ENCODE peak calls at places on chromosomes 1 and 21, in seven cellular contexts. W, N, T, M, C, L and D are unnamed samples.
A peak's percentile ranks its signal among the peaks of the same experiment; 100 is the strongest.

GRCh38 chr1:9406111-9406510 is 113.4 kb downstream of the SPSB1 start:
- DNase-seq in C (no peak), N (no peak), M (no peak), L (no peak), T (no peak), W (no peak), D (no peak)

GRCh38 chr1:109935451-109935900 is 24.8 kb downstream of the CSF1 start:
- DNase-seq in M (no peak), N (peak; percentile 78), W (no peak), L (no peak), C (no peak), T (no peak), D (no peak)

GRCh38 chr1:49026230-49026811 is 249.6 kb upstream of the BEND5 start:
- DNase-seq in N (no peak), L (no peak), C (no peak), T (no peak), W (no peak), M (no peak), D (no peak)

GRCh38 chr21:33299181-33299752 is 25.5 kb upstream of the IFNAR1 start:
- DNase-seq in L (peak; percentile 24), W (no peak), M (no peak), N (no peak), C (no peak), T (no peak), D (no peak)

GRCh38 chr1:230820568-230820967 is 47.8 kb downstream of the C1orf198 start:
- DNase-seq in N (no peak), C (no peak), L (no peak), T (no peak), W (no peak), M (no peak), D (no peak)

GRCh38 chr1:22678522-22678896 is 25.5 kb downstream of the C1QB start:
- DNase-seq in C (no peak), W (no peak), T (no peak), L (no peak), N (no peak), M (no peak), D (no peak)

GRCh38 chr1:92310185-92310597 is 11.3 kb downstream of the RPAP2 start:
- DNase-seq in T (peak; percentile 52), M (no peak), C (no peak), W (no peak), L (peak; percentile 62), N (no peak), D (no peak)

GRCh38 chr21:33873116-33873515 is 42.5 kb downstream of the ATP5PO start:
- DNase-seq in T (no peak), C (no peak), M (no peak), N (no peak), W (no peak), L (no peak), D (no peak)

GRCh38 chr1:41784516-41785279 is 134.0 kb downstream of the HIVEP3 start:
- DNase-seq in C (peak; percentile 24), L (no peak), W (no peak), M (peak; percentile 37), T (no peak), N (no peak), D (peak; percentile 73)

GRCh38 chr1:165592945-165593823 is 37.9 kb upstream of the MGST3 start:
- DNase-seq in M (no peak), W (peak; percentile 73), L (peak; percentile 87), T (peak; percentile 79), C (peak; percentile 44), N (peak; percentile 85), D (peak; percentile 39)

GRCh38 chr1:208652300-208653160 is 408.3 kb upstream of the PLXNA2 start:
- DNase-seq in W (peak; percentile 29), M (peak; percentile 19), N (peak; percentile 50), L (peak; percentile 76), C (peak; percentile 56), T (peak; percentile 76), D (peak; percentile 34)

GRCh38 chr1:160030657-160031367 is 978 bp downstream of the PIGM start:
- DNase-seq in N (no peak), T (no peak), M (no peak), L (peak; percentile 4), C (peak; percentile 2), W (no peak), D (no peak)

GRCh38 chr1:245790441-245790840 is 635.7 kb downstream of the KIF26B start:
- DNase-seq in C (peak; percentile 93), N (no peak), M (peak; percentile 59), L (peak; percentile 62), W (no peak), T (peak; percentile 57), D (peak; percentile 54)

GRCh38 chr1:86068126-86068805 is 88.3 kb downstream of the COL24A1 start:
- DNase-seq in L (peak; percentile 15), T (peak; percentile 29), M (no peak), W (no peak), N (no peak), C (peak; percentile 60), D (no peak)

GRCh38 chr1:31182352-31182751 is 57.3 kb downstream of the NKAIN1 start:
- DNase-seq in W (peak; percentile 88), T (peak; percentile 84), L (peak; percentile 98), N (peak; percentile 56), C (peak; percentile 90), M (peak; percentile 51), D (peak; percentile 71)

GRCh38 chr1:31183126-31183525 is 56.6 kb downstream of the NKAIN1 start:
- DNase-seq in C (no peak), T (no peak), N (no peak), M (no peak), L (no peak), W (no peak), D (no peak)

GRCh38 chr1:31180338-31180737 is 59.3 kb downstream of the NKAIN1 start:
- DNase-seq in C (no peak), W (no peak), L (no peak), T (no peak), M (no peak), N (no peak), D (no peak)

GRCh38 chr1:31183927-31184554 is 55.6 kb downstream of the NKAIN1 start:
- DNase-seq in W (no peak), L (peak; percentile 54), N (peak; percentile 36), C (no peak), M (no peak), T (no peak), D (no peak)

DNA sequence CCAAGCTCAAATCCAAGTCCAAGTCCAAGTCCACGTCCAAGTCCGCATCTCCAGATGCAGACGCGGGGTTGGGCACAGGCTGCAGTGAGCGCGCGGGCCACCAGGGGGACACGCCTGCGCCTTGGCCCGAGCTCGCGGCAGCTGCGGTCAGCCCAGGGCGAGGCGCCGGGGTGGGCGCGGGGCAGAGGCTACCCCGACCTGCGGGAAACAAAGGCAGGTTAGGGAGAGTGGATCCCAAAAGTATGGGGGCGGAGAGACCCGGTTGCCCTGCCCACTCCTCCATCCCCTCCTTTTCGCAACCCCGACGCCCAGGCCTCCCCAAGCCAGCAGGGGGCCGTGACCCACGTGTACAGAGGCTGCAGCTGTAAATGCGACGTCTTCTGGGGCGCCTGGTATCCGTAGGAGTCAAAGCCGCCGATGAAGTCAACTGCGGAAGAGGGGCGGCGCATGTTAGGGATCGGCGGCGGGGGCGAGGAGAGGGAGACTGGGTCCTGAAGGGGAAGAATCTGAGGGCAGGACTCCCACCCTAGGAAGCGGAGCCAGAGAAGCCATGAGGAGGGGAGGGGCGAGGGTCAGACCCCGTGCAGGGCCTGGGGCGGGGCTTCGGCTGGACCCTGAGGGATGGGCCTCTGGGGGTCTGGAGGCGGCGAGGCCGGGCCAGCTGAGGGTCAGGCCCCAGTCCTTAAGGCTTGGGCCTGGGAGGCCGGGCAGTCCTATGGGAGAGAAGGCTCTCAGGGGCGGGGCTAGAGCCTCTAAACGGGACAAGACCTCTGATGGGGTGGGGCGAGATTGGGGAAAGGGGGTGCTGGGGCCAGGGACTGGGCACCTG is 58.0 kb downstream of the NKAIN1 start:
- DNase-seq in C (no peak), L (peak; percentile 49), M (no peak), N (peak; percentile 36), W (peak; percentile 59), T (no peak), D (no peak)
- H3K4me3 ChIP-seq in C (no peak overlapping the region), L (peak overlapping the region; percentile 34), M (peak overlapping the region; percentile 7), N (peak overlapping the region; percentile 18), W (no peak overlapping the region), T (no peak overlapping the region), D (peak overlapping the region; percentile 14)

DNA sequence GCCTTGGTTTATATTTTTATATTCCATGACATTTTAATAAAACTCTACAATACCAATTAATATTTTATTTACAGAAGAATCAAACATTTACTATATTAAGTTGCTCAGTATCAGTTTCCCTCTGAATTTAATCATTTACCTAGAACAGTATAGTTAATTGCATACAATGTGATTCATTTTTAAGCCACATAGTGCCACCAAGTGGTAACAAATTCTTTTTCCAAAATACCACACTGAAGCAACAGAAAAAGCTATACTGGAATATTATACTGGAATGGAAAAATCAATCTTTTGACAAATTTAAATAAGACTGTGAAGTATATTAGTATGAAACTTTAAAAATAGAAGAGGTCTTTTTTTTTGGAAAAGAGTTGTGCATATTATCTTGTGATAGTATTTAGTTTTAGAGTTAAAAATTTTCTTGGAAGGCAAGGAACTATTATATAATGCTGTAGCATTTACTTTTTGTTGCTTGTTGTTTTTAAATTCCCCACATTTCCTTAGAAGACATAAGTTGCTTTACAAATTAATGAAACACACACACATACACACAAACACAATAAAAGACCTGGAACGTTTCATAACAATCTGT is 57.3 kb downstream of the ZNF644 start:
- DNase-seq in T (peak; percentile 31), N (no peak), M (no peak), L (peak; percentile 53), W (no peak), C (peak; percentile 13), D (no peak)
- TF ChIP-seq CTCF in T (peak; percentile 39), N (no peak), M (peak; percentile 29), L (peak; percentile 27), W (no peak), C (no peak), D (peak; percentile 13)

GRCh38 chr21:21046063-21046462 is 47.9 kb downstream of the NCAM2 start:
- DNase-seq in W (no peak), L (no peak), N (no peak), M (no peak), T (no peak), C (no peak), D (no peak)
- H3K4me3 ChIP-seq in W (no peak overlapping the region), L (no peak overlapping the region), N (no peak overlapping the region), M (no peak overlapping the region), T (no peak overlapping the region), C (no peak overlapping the region), D (no peak overlapping the region)

GRCh38 chr1:30033276-30034104 is 689.9 kb downstream of the MATN1 start:
- DNase-seq in L (no peak), W (no peak), N (no peak), T (no peak), M (no peak), C (no peak), D (no peak)
- TF ChIP-seq CTCF in L (no peak), W (no peak), N (no peak), T (no peak), M (no peak), C (no peak), D (no peak)

GRCh38 chr1:7493711-7494110 is 277.4 kb upstream of the VAMP3 start:
- DNase-seq in N (no peak), C (no peak), L (no peak), M (no peak), W (no peak), T (no peak), D (no peak)

GRCh38 chr1:7489586-7489985 is 281.5 kb upstream of the VAMP3 start:
- DNase-seq in N (no peak), C (no peak), L (no peak), T (no peak), W (no peak), M (no peak), D (no peak)

GRCh38 chr1:7490576-7490975 is 280.5 kb upstream of the VAMP3 start:
- DNase-seq in W (no peak), C (no peak), L (no peak), N (no peak), T (no peak), M (no peak), D (no peak)

GRCh38 chr1:7491818-7492173 is 279.3 kb upstream of the VAMP3 start:
- DNase-seq in C (no peak), L (no peak), T (no peak), M (no peak), W (no peak), N (peak; percentile 36), D (no peak)

GRCh38 chr1:7491089-7491817 is 279.8 kb upstream of the VAMP3 start:
- DNase-seq in W (no peak), M (peak; percentile 31), L (peak; percentile 24), N (no peak), T (peak; percentile 75), C (peak; percentile 85), D (peak; percentile 8)
- H3K4me3 ChIP-seq in W (no peak overlapping the region), M (no peak overlapping the region), L (no peak overlapping the region), N (no peak overlapping the region), T (no peak overlapping the region), C (no peak overlapping the region), D (no peak overlapping the region)